ENCODE peak calls at places on chromosome 21, in seven cellular contexts. One of them, this sample, is unnamed.

GRCh38 chr21:24112020-24112419 is 1495.3 kb downstream of the MRPL39 start:
- DNase-seq in T follicular helper cell: no peak
- DNase-seq in stimulated activated CD4-positive, alpha-beta T cell treated with anti-CD3 and anti-CD28 coated beads, Interleukin-4, amount 100 ng/mL, for 1 hour: no peak
- DNase-seq in stimulated activated CD8-positive, alpha-beta memory T cell treated with anti-CD3 and anti-CD28 coated beads, Interleukin-2, amount 100 ng/mL, for 1 hour: no peak
- DNase-seq in NCI-H1092: no peak
- DNase-seq in T-helper 2 cell: no peak
- DNase-seq in germinal center: no peak
- DNase-seq in this sample: no peak

GRCh38 chr21:44516828-44517174 is 23.2 kb downstream of the KRTAP10-1 start:
- DNase-seq in T follicular helper cell: no peak
- DNase-seq in stimulated activated CD4-positive, alpha-beta T cell treated with anti-CD3 and anti-CD28 coated beads, Interleukin-4, amount 100 ng/mL, for 1 hour: no peak
- DNase-seq in stimulated activated CD8-positive, alpha-beta memory T cell treated with anti-CD3 and anti-CD28 coated beads, Interleukin-2, amount 100 ng/mL, for 1 hour: no peak
- DNase-seq in NCI-H1092: no peak
- DNase-seq in T-helper 2 cell: no peak
- DNase-seq in germinal center: no peak
- DNase-seq in this sample: no peak

GRCh38 chr21:36059823-36060158 is 535 bp downstream of the SETD4 start:
- DNase-seq in T follicular helper cell: no peak
- DNase-seq in stimulated activated CD4-positive, alpha-beta T cell treated with anti-CD3 and anti-CD28 coated beads, Interleukin-4, amount 100 ng/mL, for 1 hour: no peak
- DNase-seq in stimulated activated CD8-positive, alpha-beta memory T cell treated with anti-CD3 and anti-CD28 coated beads, Interleukin-2, amount 100 ng/mL, for 1 hour: no peak
- DNase-seq in NCI-H1092: no peak
- DNase-seq in T-helper 2 cell: peak; percentile 8
- DNase-seq in germinal center: no peak
- DNase-seq in this sample: peak; percentile 46

GRCh38 chr21:21439761-21440160 is 441.6 kb downstream of the NCAM2 start:
- DNase-seq in T follicular helper cell: no peak
- DNase-seq in stimulated activated CD4-positive, alpha-beta T cell treated with anti-CD3 and anti-CD28 coated beads, Interleukin-4, amount 100 ng/mL, for 1 hour: no peak
- DNase-seq in stimulated activated CD8-positive, alpha-beta memory T cell treated with anti-CD3 and anti-CD28 coated beads, Interleukin-2, amount 100 ng/mL, for 1 hour: no peak
- DNase-seq in NCI-H1092: no peak
- DNase-seq in T-helper 2 cell: no peak
- DNase-seq in germinal center: no peak
- DNase-seq in this sample: no peak

GRCh38 chr21:15204887-15205286 is 140.1 kb upstream of the NRIP1 start:
- DNase-seq in T follicular helper cell: no peak
- DNase-seq in stimulated activated CD4-positive, alpha-beta T cell treated with anti-CD3 and anti-CD28 coated beads, Interleukin-4, amount 100 ng/mL, for 1 hour: no peak
- DNase-seq in stimulated activated CD8-positive, alpha-beta memory T cell treated with anti-CD3 and anti-CD28 coated beads, Interleukin-2, amount 100 ng/mL, for 1 hour: no peak
- DNase-seq in NCI-H1092: no peak
- DNase-seq in T-helper 2 cell: no peak
- DNase-seq in germinal center: no peak
- DNase-seq in this sample: no peak

GRCh38 chr21:45441431-45442255 is 36.7 kb downstream of the COL18A1 start:
- DNase-seq in T follicular helper cell: no peak
- DNase-seq in stimulated activated CD4-positive, alpha-beta T cell treated with anti-CD3 and anti-CD28 coated beads, Interleukin-4, amount 100 ng/mL, for 1 hour: no peak
- DNase-seq in stimulated activated CD8-positive, alpha-beta memory T cell treated with anti-CD3 and anti-CD28 coated beads, Interleukin-2, amount 100 ng/mL, for 1 hour: no peak
- DNase-seq in NCI-H1092: no peak
- DNase-seq in T-helper 2 cell: no peak
- DNase-seq in germinal center: no peak
- DNase-seq in this sample: no peak

GRCh38 chr21:36103434-36103833 is 31.4 kb upstream of the CBR3 start:
- DNase-seq in T follicular helper cell: no peak
- DNase-seq in stimulated activated CD4-positive, alpha-beta T cell treated with anti-CD3 and anti-CD28 coated beads, Interleukin-4, amount 100 ng/mL, for 1 hour: no peak
- DNase-seq in stimulated activated CD8-positive, alpha-beta memory T cell treated with anti-CD3 and anti-CD28 coated beads, Interleukin-2, amount 100 ng/mL, for 1 hour: no peak
- DNase-seq in NCI-H1092: no peak
- DNase-seq in T-helper 2 cell: no peak
- DNase-seq in germinal center: no peak
- DNase-seq in this sample: no peak

GRCh38 chr21:46092026-46092764 is 5.7 kb upstream of the COL6A2 start:
- DNase-seq in T follicular helper cell: no peak
- DNase-seq in stimulated activated CD4-positive, alpha-beta T cell treated with anti-CD3 and anti-CD28 coated beads, Interleukin-4, amount 100 ng/mL, for 1 hour: no peak
- DNase-seq in stimulated activated CD8-positive, alpha-beta memory T cell treated with anti-CD3 and anti-CD28 coated beads, Interleukin-2, amount 100 ng/mL, for 1 hour: no peak
- DNase-seq in NCI-H1092: no peak
- DNase-seq in T-helper 2 cell: no peak
- DNase-seq in germinal center: no peak
- DNase-seq in this sample: no peak

GRCh38 chr21:46048926-46049889 is 48.7 kb upstream of the COL6A2 start:
- DNase-seq in T follicular helper cell: no peak
- DNase-seq in stimulated activated CD4-positive, alpha-beta T cell treated with anti-CD3 and anti-CD28 coated beads, Interleukin-4, amount 100 ng/mL, for 1 hour: no peak
- DNase-seq in stimulated activated CD8-positive, alpha-beta memory T cell treated with anti-CD3 and anti-CD28 coated beads, Interleukin-2, amount 100 ng/mL, for 1 hour: no peak
- DNase-seq in NCI-H1092: peak; percentile 33
- DNase-seq in T-helper 2 cell: no peak
- DNase-seq in germinal center: no peak
- DNase-seq in this sample: no peak

GRCh38 chr21:31181089-31181757 is 142.9 kb upstream of the KRTAP19-8 start:
- DNase-seq in T follicular helper cell: peak; percentile 40
- DNase-seq in stimulated activated CD4-positive, alpha-beta T cell treated with anti-CD3 and anti-CD28 coated beads, Interleukin-4, amount 100 ng/mL, for 1 hour: no peak
- DNase-seq in stimulated activated CD8-positive, alpha-beta memory T cell treated with anti-CD3 and anti-CD28 coated beads, Interleukin-2, amount 100 ng/mL, for 1 hour: no peak
- DNase-seq in NCI-H1092: no peak
- DNase-seq in T-helper 2 cell: peak; percentile 37
- DNase-seq in germinal center: no peak
- DNase-seq in this sample: no peak

GRCh38 chr21:40051801-40052200 is 184.6 kb downstream of the PCP4 start:
- DNase-seq in T follicular helper cell: no peak
- DNase-seq in stimulated activated CD4-positive, alpha-beta T cell treated with anti-CD3 and anti-CD28 coated beads, Interleukin-4, amount 100 ng/mL, for 1 hour: no peak
- DNase-seq in stimulated activated CD8-positive, alpha-beta memory T cell treated with anti-CD3 and anti-CD28 coated beads, Interleukin-2, amount 100 ng/mL, for 1 hour: no peak
- DNase-seq in NCI-H1092: no peak
- DNase-seq in T-helper 2 cell: no peak
- DNase-seq in germinal center: no peak
- DNase-seq in this sample: no peak

GRCh38 chr21:36504067-36505058 is 24.4 kb upstream of the CLDN14 start:
- DNase-seq in T follicular helper cell: no peak
- DNase-seq in stimulated activated CD4-positive, alpha-beta T cell treated with anti-CD3 and anti-CD28 coated beads, Interleukin-4, amount 100 ng/mL, for 1 hour: no peak
- DNase-seq in stimulated activated CD8-positive, alpha-beta memory T cell treated with anti-CD3 and anti-CD28 coated beads, Interleukin-2, amount 100 ng/mL, for 1 hour: no peak
- DNase-seq in NCI-H1092: peak; percentile 34
- DNase-seq in T-helper 2 cell: no peak
- DNase-seq in germinal center: peak; percentile 24
- DNase-seq in this sample: peak; percentile 39

GRCh38 chr21:44353200-44353970 is at the start of gene TRPM2:
- DNase-seq in T follicular helper cell: no peak
- DNase-seq in stimulated activated CD4-positive, alpha-beta T cell treated with anti-CD3 and anti-CD28 coated beads, Interleukin-4, amount 100 ng/mL, for 1 hour: peak; percentile 31
- DNase-seq in stimulated activated CD8-positive, alpha-beta memory T cell treated with anti-CD3 and anti-CD28 coated beads, Interleukin-2, amount 100 ng/mL, for 1 hour: peak; percentile 8
- DNase-seq in NCI-H1092: no peak
- DNase-seq in T-helper 2 cell: no peak
- DNase-seq in germinal center: no peak
- DNase-seq in this sample: peak; percentile 75

GRCh38 chr21:42381347-42381984 is 14.4 kb downstream of the TMPRSS3 start:
- DNase-seq in T follicular helper cell: peak; percentile 30
- DNase-seq in stimulated activated CD4-positive, alpha-beta T cell treated with anti-CD3 and anti-CD28 coated beads, Interleukin-4, amount 100 ng/mL, for 1 hour: peak; percentile 30
- DNase-seq in stimulated activated CD8-positive, alpha-beta memory T cell treated with anti-CD3 and anti-CD28 coated beads, Interleukin-2, amount 100 ng/mL, for 1 hour: no peak
- DNase-seq in NCI-H1092: peak; percentile 74
- DNase-seq in T-helper 2 cell: no peak
- DNase-seq in germinal center: peak; percentile 55
- DNase-seq in this sample: no peak

GRCh38 chr21:45376459-45377324 is 28.3 kb upstream of the COL18A1 start:
- DNase-seq in T follicular helper cell: no peak
- DNase-seq in stimulated activated CD4-positive, alpha-beta T cell treated with anti-CD3 and anti-CD28 coated beads, Interleukin-4, amount 100 ng/mL, for 1 hour: no peak
- DNase-seq in stimulated activated CD8-positive, alpha-beta memory T cell treated with anti-CD3 and anti-CD28 coated beads, Interleukin-2, amount 100 ng/mL, for 1 hour: no peak
- DNase-seq in NCI-H1092: no peak
- DNase-seq in T-helper 2 cell: no peak
- DNase-seq in germinal center: no peak
- DNase-seq in this sample: no peak

GRCh38 chr21:28632718-28633408 is 359.8 kb downstream of the LTN1 start:
- DNase-seq in T follicular helper cell: no peak
- DNase-seq in stimulated activated CD4-positive, alpha-beta T cell treated with anti-CD3 and anti-CD28 coated beads, Interleukin-4, amount 100 ng/mL, for 1 hour: no peak
- DNase-seq in stimulated activated CD8-positive, alpha-beta memory T cell treated with anti-CD3 and anti-CD28 coated beads, Interleukin-2, amount 100 ng/mL, for 1 hour: no peak
- DNase-seq in NCI-H1092: no peak
- DNase-seq in T-helper 2 cell: no peak
- DNase-seq in germinal center: no peak
- DNase-seq in this sample: no peak

GRCh38 chr21:36663033-36663855 is 35.7 kb upstream of the SIM2 start:
- DNase-seq in T follicular helper cell: no peak
- DNase-seq in stimulated activated CD4-positive, alpha-beta T cell treated with anti-CD3 and anti-CD28 coated beads, Interleukin-4, amount 100 ng/mL, for 1 hour: no peak
- DNase-seq in stimulated activated CD8-positive, alpha-beta memory T cell treated with anti-CD3 and anti-CD28 coated beads, Interleukin-2, amount 100 ng/mL, for 1 hour: no peak
- DNase-seq in NCI-H1092: no peak
- DNase-seq in T-helper 2 cell: no peak
- DNase-seq in germinal center: no peak
- DNase-seq in this sample: no peak

GRCh38 chr21:41878831-41879189 is 334 bp downstream of the PRDM15 start:
- DNase-seq in T follicular helper cell: peak; percentile 73
- DNase-seq in stimulated activated CD4-positive, alpha-beta T cell treated with anti-CD3 and anti-CD28 coated beads, Interleukin-4, amount 100 ng/mL, for 1 hour: peak; percentile 83
- DNase-seq in stimulated activated CD8-positive, alpha-beta memory T cell treated with anti-CD3 and anti-CD28 coated beads, Interleukin-2, amount 100 ng/mL, for 1 hour: peak; percentile 62
- DNase-seq in NCI-H1092: peak; percentile 69
- DNase-seq in T-helper 2 cell: peak; percentile 77
- DNase-seq in germinal center: peak; percentile 87
- DNase-seq in this sample: peak; percentile 96